ENCODE peak calls at places on chromosomes 1 and 21, in eight cellular contexts. F, D, M, Y, S, O, T and E are unnamed samples.

GRCh38 chr1:187294421-187295201 is 465.9 kb downstream of the PLA2G4A start:
- DNase-seq in F (no peak), D (no peak), M (no peak), Y (no peak), S (no peak), O (no peak), T (no peak), E (no peak)

GRCh38 chr1:234544094-234544579 is 65.2 kb upstream of the TARBP1 start:
- DNase-seq in F (peak), D (peak), M (peak), Y (peak), S (peak), O (peak), T (peak), E (no peak)

GRCh38 chr1:25707280-25708016 is 90.9 kb downstream of the MAN1C1 start:
- DNase-seq in F (no peak), D (no peak), M (no peak), Y (no peak), S (peak), O (peak), T (no peak), E (peak)

GRCh38 chr1:244112646-244113045 is 61.6 kb downstream of the ZBTB18 start:
- DNase-seq in F (no peak), D (no peak), M (no peak), Y (no peak), S (no peak), O (no peak), T (peak), E (no peak)

GRCh38 chr21:44989538-44989888 is 49.7 kb downstream of the SLX9 start:
- DNase-seq in F (peak), D (no peak), M (peak), Y (no peak), S (peak), O (peak), T (no peak), E (no peak)

GRCh38 chr1:62530516-62531154 is 66.7 kb upstream of the ANGPTL3 start:
- DNase-seq in F (no peak), D (no peak), M (peak), Y (peak), S (peak), O (no peak), T (peak), E (peak)

GRCh38 chr1:27074175-27074780 is 61.6 kb upstream of the TENT5B start:
- DNase-seq in F (no peak), D (no peak), M (peak), Y (no peak), S (no peak), O (no peak), T (peak), E (no peak)

GRCh38 chr21:36325373-36326010 is 5.5 kb downstream of the MORC3 start:
- DNase-seq in F (no peak), D (no peak), M (no peak), Y (no peak), S (no peak), O (no peak), T (no peak), E (no peak)

GRCh38 chr21:17583898-17584297 is 28.8 kb downstream of the BTG3 start:
- DNase-seq in F (no peak), D (no peak), M (no peak), Y (no peak), S (no peak), O (no peak), T (no peak), E (no peak)

GRCh38 chr1:167983797-167984196 is 46.9 kb upstream of the MPC2 start:
- DNase-seq in F (no peak), D (no peak), M (no peak), Y (no peak), S (no peak), O (no peak), T (no peak), E (no peak)

GRCh38 chr21:35423694-35424093 is 374.6 kb upstream of the RUNX1 start:
- DNase-seq in F (no peak), D (no peak), M (no peak), Y (no peak), S (no peak), O (no peak), T (no peak), E (no peak)

GRCh38 chr1:29500041-29500440 is 263.7 kb downstream of the PTPRU start:
- DNase-seq in F (no peak), D (peak), M (no peak), Y (no peak), S (no peak), O (peak), T (no peak), E (no peak)

GRCh38 chr21:46622226-46622625 is 13.2 kb upstream of the PRMT2 start:
- DNase-seq in F (peak), D (no peak), M (no peak), Y (no peak), S (no peak), O (peak), T (peak), E (peak)

GRCh38 chr1:9009438-9010366 is 16.5 kb downstream of the SLC2A7 start:
- DNase-seq in F (peak), D (no peak), M (no peak), Y (peak), S (no peak), O (no peak), T (peak), E (peak)

GRCh38 chr1:229438021-229438420 is 4.1 kb upstream of the ACTA1 start:
- DNase-seq in F (no peak), D (no peak), M (no peak), Y (no peak), S (no peak), O (no peak), T (no peak), E (no peak)

GRCh38 chr1:44170281-44170823 is 28.9 kb upstream of the KLF18 start:
- DNase-seq in F (no peak), D (no peak), M (no peak), Y (no peak), S (no peak), O (no peak), T (no peak), E (peak)

GRCh38 chr1:54540891-54541290 is 7.1 kb upstream of the ACOT11 start:
- DNase-seq in F (no peak), D (no peak), M (no peak), Y (no peak), S (no peak), O (no peak), T (no peak), E (no peak)

GRCh38 chr1:24978383-24979032 is 48.4 kb upstream of the RUNX3 start:
- DNase-seq in F (no peak), D (no peak), M (no peak), Y (no peak), S (no peak), O (no peak), T (no peak), E (no peak)

GRCh38 chr1:95197616-95198252 is 36.3 kb upstream of the RWDD3 start:
- DNase-seq in F (no peak), D (no peak), M (no peak), Y (no peak), S (no peak), O (no peak), T (peak), E (no peak)

GRCh38 chr1:43068911-43069310 is 103.2 kb downstream of the EBNA1BP2 start:
- DNase-seq in F (no peak), D (no peak), M (no peak), Y (no peak), S (no peak), O (no peak), T (no peak), E (no peak)

GRCh38 chr1:209504571-209504970 is 78.9 kb upstream of the CAMK1G start:
- DNase-seq in F (no peak), D (no peak), M (no peak), Y (no peak), S (no peak), O (no peak), T (no peak), E (no peak)

GRCh38 chr1:189658381-189658780 is 819.3 kb downstream of the BRINP3 start:
- DNase-seq in F (no peak), D (no peak), M (no peak), Y (no peak), S (no peak), O (no peak), T (no peak), E (no peak)

GRCh38 chr1:167529829-167530474 is 11.6 kb upstream of the CD247 start:
- DNase-seq in F (no peak), D (no peak), M (no peak), Y (no peak), S (no peak), O (no peak), T (no peak), E (no peak)

GRCh38 chr1:198672124-198672523 is 33.3 kb downstream of the PTPRC start:
- DNase-seq in F (no peak), D (no peak), M (no peak), Y (no peak), S (no peak), O (no peak), T (peak), E (no peak)

GRCh38 chr1:221840511-221841243 is 98.8 kb upstream of the DUSP10 start:
- DNase-seq in F (no peak), D (no peak), M (no peak), Y (no peak), S (no peak), O (no peak), T (no peak), E (no peak)

GRCh38 chr1:223153177-223154119 is 10.4 kb upstream of the TLR5 start:
- DNase-seq in F (no peak), D (no peak), M (no peak), Y (no peak), S (no peak), O (peak), T (peak), E (no peak)

GRCh38 chr1:240808381-240808780 is 196.4 kb upstream of the GREM2 start:
- DNase-seq in F (no peak), D (no peak), M (no peak), Y (no peak), S (no peak), O (no peak), T (no peak), E (no peak)

GRCh38 chr1:236759252-236759859 is 35.7 kb upstream of the MTR start:
- DNase-seq in F (no peak), D (no peak), M (no peak), Y (no peak), S (no peak), O (no peak), T (peak), E (peak)

GRCh38 chr1:232952514-232953175 is 2.2 kb downstream of the NTPCR start:
- DNase-seq in F (no peak), D (no peak), M (peak), Y (peak), S (no peak), O (no peak), T (peak), E (peak)

GRCh38 chr1:198734323-198735008 is 95.6 kb downstream of the PTPRC start:
- DNase-seq in F (no peak), D (no peak), M (no peak), Y (no peak), S (no peak), O (no peak), T (no peak), E (no peak)

GRCh38 chr1:147534386-147534785 is 6.9 kb upstream of the BCL9 start:
- DNase-seq in F (no peak), D (no peak), M (peak), Y (no peak), S (no peak), O (no peak), T (no peak), E (no peak)

GRCh38 chr1:85277802-85278201 is 1.4 kb upstream of the BCL10 start:
- DNase-seq in F (no peak), D (no peak), M (no peak), Y (no peak), S (no peak), O (no peak), T (no peak), E (no peak)

GRCh38 chr1:224435999-224436398 is 1.4 kb upstream of the WDR26 start:
- DNase-seq in F (no peak), D (no peak), M (no peak), Y (no peak), S (no peak), O (no peak), T (no peak), E (no peak)

GRCh38 chr1:234586304-234586703 is 23.7 kb downstream of the IRF2BP2 start:
- DNase-seq in F (no peak), D (no peak), M (no peak), Y (no peak), S (no peak), O (no peak), T (no peak), E (no peak)

GRCh38 chr21:16455978-16456377 is 726.2 kb downstream of the USP25 start:
- DNase-seq in F (no peak), D (no peak), M (no peak), Y (no peak), S (no peak), O (no peak), T (no peak), E (peak)

GRCh38 chr1:2231667-2232254 is 3.6 kb downstream of the SKI start:
- DNase-seq in F (peak), D (peak), M (peak), Y (peak), S (peak), O (peak), T (peak), E (peak)

GRCh38 chr1:181099152-181100014 is 10.9 kb downstream of the IER5 start:
- DNase-seq in F (no peak), D (no peak), M (no peak), Y (no peak), S (no peak), O (no peak), T (no peak), E (peak)

GRCh38 chr1:9792156-9793042 is 31.4 kb downstream of the CLSTN1 start:
- DNase-seq in F (no peak), D (no peak), M (no peak), Y (no peak), S (no peak), O (peak), T (no peak), E (peak)

GRCh38 chr1:71413441-71414170 is 332.8 kb upstream of the ZRANB2 start:
- DNase-seq in F (no peak), D (no peak), M (no peak), Y (no peak), S (no peak), O (no peak), T (no peak), E (no peak)

GRCh38 chr1:7561936-7562728 is 209.0 kb upstream of the VAMP3 start:
- DNase-seq in F (peak), D (no peak), M (no peak), Y (no peak), S (no peak), O (no peak), T (no peak), E (no peak)

GRCh38 chr1:7560128-7560527 is 211.0 kb upstream of the VAMP3 start:
- DNase-seq in F (peak), D (no peak), M (no peak), Y (no peak), S (no peak), O (no peak), T (no peak), E (no peak)

GRCh38 chr1:7561331-7561921 is 209.7 kb upstream of the VAMP3 start:
- DNase-seq in F (no peak), D (no peak), M (no peak), Y (no peak), S (no peak), O (no peak), T (no peak), E (peak)

GRCh38 chr1:7558921-7559869 is 211.9 kb upstream of the VAMP3 start:
- DNase-seq in F (peak), D (no peak), M (no peak), Y (no peak), S (no peak), O (no peak), T (no peak), E (no peak)

DNA sequence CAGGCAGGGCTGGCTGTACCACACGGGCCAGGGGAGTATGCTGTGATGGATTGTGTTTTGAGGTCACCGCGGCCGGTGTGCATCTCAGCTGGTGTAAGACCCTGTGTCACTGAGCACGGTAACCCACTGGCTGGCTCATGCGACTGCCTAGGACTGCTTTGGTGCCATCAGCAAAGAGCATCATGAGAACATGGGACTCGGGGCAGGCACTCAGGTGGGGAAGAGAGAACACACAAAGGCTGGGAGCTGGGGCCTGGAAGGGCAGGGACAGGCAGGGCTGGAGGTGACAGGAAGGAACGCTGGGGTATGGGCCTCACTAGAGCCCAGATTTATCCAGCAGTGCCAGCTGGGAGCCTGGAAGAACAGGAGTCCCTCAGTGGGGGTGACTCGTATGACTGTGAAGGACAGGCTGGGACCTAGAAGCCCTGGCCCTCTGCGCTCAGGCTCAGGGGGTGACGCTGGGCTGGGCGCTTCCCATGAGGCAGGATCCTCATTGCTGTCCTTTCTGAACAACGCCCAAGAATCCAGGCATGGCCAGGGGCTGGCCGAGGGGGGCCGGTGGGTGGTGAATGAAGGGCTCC is 210.4 kb upstream of the VAMP3 start:
- DNase-seq in F (peak), D (no peak), M (no peak), Y (no peak), S (no peak), O (no peak), T (no peak), E (no peak)
- H3K4me3 ChIP-seq in F (no peak), D (no peak), M (no peak), Y (no peak), S (no peak), O (no peak), T (no peak), E (no peak)

DNA sequence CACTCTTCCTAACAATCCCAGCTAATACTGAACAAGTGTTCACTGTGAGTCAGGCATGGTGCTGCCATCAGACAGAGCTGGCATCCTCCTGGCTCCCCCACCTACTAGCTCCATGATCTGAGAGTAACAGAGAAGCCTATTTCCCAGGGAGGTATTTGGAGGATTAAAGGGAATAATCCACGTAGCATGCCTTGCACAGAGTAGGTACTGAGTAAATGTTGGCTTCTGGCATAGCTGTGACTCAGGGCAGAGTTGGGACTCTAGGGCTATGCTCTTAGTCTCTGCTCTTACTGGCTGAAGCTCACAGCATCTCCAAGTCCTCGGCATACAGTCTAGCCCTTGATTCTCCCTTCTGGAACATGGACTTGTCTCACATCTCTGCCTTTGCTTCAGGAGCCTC is 8.2 kb downstream of the ARHGEF19 start:
- DNase-seq in F (no peak), D (no peak), M (no peak), Y (no peak), S (no peak), O (no peak), T (no peak), E (no peak)
- H3K27ac ChIP-seq in F (no peak), D (no peak), M (no peak), Y (no peak), S (no peak), O (no peak), T (no peak), E (no peak)

DNA sequence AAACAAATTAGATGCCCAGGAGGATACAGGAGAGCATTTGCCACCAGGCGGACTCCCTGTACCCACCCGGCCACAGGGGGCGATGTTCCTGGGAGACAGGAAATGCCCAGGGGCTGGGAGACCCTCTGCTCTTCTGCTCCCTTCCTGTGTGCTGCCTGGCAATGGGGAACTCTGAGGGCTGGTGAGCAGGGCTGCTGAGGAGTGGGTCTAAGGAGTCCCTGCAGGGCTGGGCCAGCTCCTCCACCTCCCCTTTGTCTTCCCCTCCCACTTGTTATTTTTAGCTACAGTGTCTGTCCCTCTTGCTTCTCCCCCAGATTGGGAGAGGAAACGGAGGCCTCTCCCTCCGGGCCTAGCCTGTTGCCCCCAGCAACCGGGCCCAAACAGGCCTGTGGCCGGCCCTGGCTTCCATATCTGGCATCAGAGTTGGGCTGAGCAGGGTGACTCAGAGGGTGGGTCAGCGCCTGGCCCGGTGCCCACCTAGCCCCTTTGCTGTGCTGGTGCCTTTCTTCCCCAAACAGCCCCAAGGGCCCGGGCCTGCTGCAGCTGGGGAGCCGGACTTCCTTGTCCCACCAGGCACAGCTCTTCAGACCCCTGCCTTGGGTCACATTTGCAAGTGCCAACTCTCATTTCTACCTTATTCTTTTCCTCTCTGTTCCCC is 11.7 kb downstream of the LMNA start:
- DNase-seq in F (peak), D (peak), M (peak), Y (peak), S (peak), O (peak), T (peak), E (peak)
- H3K4me3 ChIP-seq in F (peak), D (peak), M (peak), Y (peak), S (peak), O (peak), T (peak), E (no peak)

GRCh38 chr1:92159593-92159992 is 58.1 kb upstream of the C1orf146 start:
- DNase-seq in F (no peak), D (no peak), M (no peak), Y (no peak), S (no peak), O (no peak), T (no peak), E (no peak)

GRCh38 chr1:92154934-92155333 is 62.8 kb upstream of the C1orf146 start:
- DNase-seq in F (no peak), D (no peak), M (no peak), Y (no peak), S (no peak), O (no peak), T (no peak), E (no peak)
- H3K27ac ChIP-seq in F (no peak), D (no peak), M (no peak), Y (no peak), S (no peak), O (no peak), T (no peak), E (no peak)

GRCh38 chr1:37794372-37795339 is 1.0 kb downstream of the MANEAL start:
- DNase-seq in F (no peak), D (no peak), M (no peak), Y (no peak), S (no peak), O (no peak), T (no peak), E (peak)
- H3K4me3 ChIP-seq in F (peak), D (peak), M (peak), Y (peak), S (no peak), O (peak), T (no peak), E (peak)